ENCODE peak calls at places on chromosomes 1 and 21, in six cellular contexts. One of them, this sample, is unnamed.

GRCh38 chr1:198850196-198850595 is 211.4 kb downstream of the PTPRC start:
- DNase-seq in heart right ventricle: no peak
- DNase-seq in stimulated activated naive CD8-positive, alpha-beta T cell treated with anti-CD3 and anti-CD28 coated beads, Interleukin-15, amount 100 ng/mL, for 72 hours: no peak
- DNase-seq in HAP-1: no peak
- DNase-seq in non-pigmented ciliary epithelial cell: no peak
- DNase-seq in effector memory CD4-positive, alpha-beta T cell: no peak
- DNase-seq in this sample: no peak

GRCh38 chr1:171545523-171545922 is 60.2 kb downstream of the PRRC2C start:
- DNase-seq in heart right ventricle: no peak
- DNase-seq in stimulated activated naive CD8-positive, alpha-beta T cell treated with anti-CD3 and anti-CD28 coated beads, Interleukin-15, amount 100 ng/mL, for 72 hours: no peak
- DNase-seq in HAP-1: no peak
- DNase-seq in non-pigmented ciliary epithelial cell: no peak
- DNase-seq in effector memory CD4-positive, alpha-beta T cell: no peak
- DNase-seq in this sample: no peak

GRCh38 chr21:14306143-14306907 is 76.6 kb downstream of the HSPA13 start:
- DNase-seq in heart right ventricle: no peak
- DNase-seq in stimulated activated naive CD8-positive, alpha-beta T cell treated with anti-CD3 and anti-CD28 coated beads, Interleukin-15, amount 100 ng/mL, for 72 hours: no peak
- DNase-seq in HAP-1: peak
- DNase-seq in non-pigmented ciliary epithelial cell: no peak
- DNase-seq in effector memory CD4-positive, alpha-beta T cell: no peak
- DNase-seq in this sample: no peak

GRCh38 chr21:33029975-33030461 is 4.3 kb downstream of the OLIG2 start:
- DNase-seq in heart right ventricle: no peak
- DNase-seq in stimulated activated naive CD8-positive, alpha-beta T cell treated with anti-CD3 and anti-CD28 coated beads, Interleukin-15, amount 100 ng/mL, for 72 hours: no peak
- DNase-seq in HAP-1: no peak
- DNase-seq in non-pigmented ciliary epithelial cell: no peak
- DNase-seq in effector memory CD4-positive, alpha-beta T cell: no peak
- DNase-seq in this sample: peak

GRCh38 chr1:4654764-4655673 is 610 bp downstream of the AJAP1 start:
- DNase-seq in heart right ventricle: no peak
- DNase-seq in stimulated activated naive CD8-positive, alpha-beta T cell treated with anti-CD3 and anti-CD28 coated beads, Interleukin-15, amount 100 ng/mL, for 72 hours: no peak
- DNase-seq in HAP-1: no peak
- DNase-seq in non-pigmented ciliary epithelial cell: no peak
- DNase-seq in effector memory CD4-positive, alpha-beta T cell: no peak
- DNase-seq in this sample: no peak

GRCh38 chr1:210600421-210601195 is 271.9 kb downstream of the HHAT start:
- DNase-seq in heart right ventricle: no peak
- DNase-seq in stimulated activated naive CD8-positive, alpha-beta T cell treated with anti-CD3 and anti-CD28 coated beads, Interleukin-15, amount 100 ng/mL, for 72 hours: no peak
- DNase-seq in HAP-1: no peak
- DNase-seq in non-pigmented ciliary epithelial cell: peak
- DNase-seq in effector memory CD4-positive, alpha-beta T cell: no peak
- DNase-seq in this sample: no peak

GRCh38 chr21:21290751-21291150 is 292.5 kb downstream of the NCAM2 start:
- DNase-seq in heart right ventricle: no peak
- DNase-seq in stimulated activated naive CD8-positive, alpha-beta T cell treated with anti-CD3 and anti-CD28 coated beads, Interleukin-15, amount 100 ng/mL, for 72 hours: no peak
- DNase-seq in HAP-1: no peak
- DNase-seq in non-pigmented ciliary epithelial cell: no peak
- DNase-seq in effector memory CD4-positive, alpha-beta T cell: no peak
- DNase-seq in this sample: no peak

GRCh38 chr1:214026985-214027384 is 39.2 kb downstream of the PROX1 start:
- DNase-seq in heart right ventricle: no peak
- DNase-seq in stimulated activated naive CD8-positive, alpha-beta T cell treated with anti-CD3 and anti-CD28 coated beads, Interleukin-15, amount 100 ng/mL, for 72 hours: no peak
- DNase-seq in HAP-1: no peak
- DNase-seq in non-pigmented ciliary epithelial cell: no peak
- DNase-seq in effector memory CD4-positive, alpha-beta T cell: no peak
- DNase-seq in this sample: no peak

GRCh38 chr1:197180252-197180878 is 33.9 kb upstream of the ASPM start:
- DNase-seq in heart right ventricle: no peak
- DNase-seq in stimulated activated naive CD8-positive, alpha-beta T cell treated with anti-CD3 and anti-CD28 coated beads, Interleukin-15, amount 100 ng/mL, for 72 hours: no peak
- DNase-seq in HAP-1: peak
- DNase-seq in non-pigmented ciliary epithelial cell: no peak
- DNase-seq in effector memory CD4-positive, alpha-beta T cell: no peak
- DNase-seq in this sample: no peak

GRCh38 chr1:11918779-11919519 is 7.3 kb downstream of the KIAA2013 start:
- DNase-seq in heart right ventricle: peak
- DNase-seq in stimulated activated naive CD8-positive, alpha-beta T cell treated with anti-CD3 and anti-CD28 coated beads, Interleukin-15, amount 100 ng/mL, for 72 hours: no peak
- DNase-seq in HAP-1: no peak
- DNase-seq in non-pigmented ciliary epithelial cell: no peak
- DNase-seq in effector memory CD4-positive, alpha-beta T cell: no peak
- DNase-seq in this sample: peak

GRCh38 chr1:163896001-163896400 is 574.2 kb downstream of the NUF2 start:
- DNase-seq in heart right ventricle: no peak
- DNase-seq in stimulated activated naive CD8-positive, alpha-beta T cell treated with anti-CD3 and anti-CD28 coated beads, Interleukin-15, amount 100 ng/mL, for 72 hours: no peak
- DNase-seq in HAP-1: no peak
- DNase-seq in non-pigmented ciliary epithelial cell: no peak
- DNase-seq in effector memory CD4-positive, alpha-beta T cell: no peak
- DNase-seq in this sample: no peak

GRCh38 chr1:54370287-54371003 is 35.7 kb downstream of the SSBP3 start:
- DNase-seq in heart right ventricle: no peak
- DNase-seq in stimulated activated naive CD8-positive, alpha-beta T cell treated with anti-CD3 and anti-CD28 coated beads, Interleukin-15, amount 100 ng/mL, for 72 hours: no peak
- DNase-seq in HAP-1: no peak
- DNase-seq in non-pigmented ciliary epithelial cell: no peak
- DNase-seq in effector memory CD4-positive, alpha-beta T cell: no peak
- DNase-seq in this sample: no peak

GRCh38 chr1:78619803-78620579 is at the start of gene IFI44L:
- DNase-seq in heart right ventricle: peak
- DNase-seq in stimulated activated naive CD8-positive, alpha-beta T cell treated with anti-CD3 and anti-CD28 coated beads, Interleukin-15, amount 100 ng/mL, for 72 hours: peak
- DNase-seq in HAP-1: no peak
- DNase-seq in non-pigmented ciliary epithelial cell: no peak
- DNase-seq in effector memory CD4-positive, alpha-beta T cell: peak
- DNase-seq in this sample: peak

GRCh38 chr1:228154021-228154684 is 4.4 kb downstream of the GJC2 start:
- DNase-seq in heart right ventricle: no peak
- DNase-seq in stimulated activated naive CD8-positive, alpha-beta T cell treated with anti-CD3 and anti-CD28 coated beads, Interleukin-15, amount 100 ng/mL, for 72 hours: no peak
- DNase-seq in HAP-1: no peak
- DNase-seq in non-pigmented ciliary epithelial cell: no peak
- DNase-seq in effector memory CD4-positive, alpha-beta T cell: no peak
- DNase-seq in this sample: peak

GRCh38 chr1:35210306-35211112 is 17.6 kb upstream of the SFPQ start:
- DNase-seq in heart right ventricle: peak
- DNase-seq in stimulated activated naive CD8-positive, alpha-beta T cell treated with anti-CD3 and anti-CD28 coated beads, Interleukin-15, amount 100 ng/mL, for 72 hours: no peak
- DNase-seq in HAP-1: no peak
- DNase-seq in non-pigmented ciliary epithelial cell: no peak
- DNase-seq in effector memory CD4-positive, alpha-beta T cell: no peak
- DNase-seq in this sample: no peak

GRCh38 chr1:76682152-76682551 is 185.1 kb upstream of the ST6GALNAC5 start:
- DNase-seq in heart right ventricle: no peak
- DNase-seq in stimulated activated naive CD8-positive, alpha-beta T cell treated with anti-CD3 and anti-CD28 coated beads, Interleukin-15, amount 100 ng/mL, for 72 hours: no peak
- DNase-seq in HAP-1: no peak
- DNase-seq in non-pigmented ciliary epithelial cell: no peak
- DNase-seq in effector memory CD4-positive, alpha-beta T cell: no peak
- DNase-seq in this sample: no peak

GRCh38 chr1:225928186-225929175 is 4.4 kb upstream of the PYCR2 start:
- DNase-seq in heart right ventricle: no peak
- DNase-seq in stimulated activated naive CD8-positive, alpha-beta T cell treated with anti-CD3 and anti-CD28 coated beads, Interleukin-15, amount 100 ng/mL, for 72 hours: peak
- DNase-seq in HAP-1: no peak
- DNase-seq in non-pigmented ciliary epithelial cell: no peak
- DNase-seq in effector memory CD4-positive, alpha-beta T cell: no peak
- DNase-seq in this sample: no peak

GRCh38 chr21:39489380-39489924 is 37.7 kb downstream of the SH3BGR start:
- DNase-seq in heart right ventricle: no peak
- DNase-seq in stimulated activated naive CD8-positive, alpha-beta T cell treated with anti-CD3 and anti-CD28 coated beads, Interleukin-15, amount 100 ng/mL, for 72 hours: no peak
- DNase-seq in HAP-1: no peak
- DNase-seq in non-pigmented ciliary epithelial cell: no peak
- DNase-seq in effector memory CD4-positive, alpha-beta T cell: no peak
- DNase-seq in this sample: no peak

GRCh38 chr1:32014199-32014936 is 700 bp downstream of the KHDRBS1 start:
- DNase-seq in heart right ventricle: peak
- DNase-seq in stimulated activated naive CD8-positive, alpha-beta T cell treated with anti-CD3 and anti-CD28 coated beads, Interleukin-15, amount 100 ng/mL, for 72 hours: no peak
- DNase-seq in HAP-1: no peak
- DNase-seq in non-pigmented ciliary epithelial cell: no peak
- DNase-seq in effector memory CD4-positive, alpha-beta T cell: peak
- DNase-seq in this sample: peak

GRCh38 chr1:24562625-24563024 is 6.7 kb downstream of the NCMAP start:
- DNase-seq in heart right ventricle: no peak
- DNase-seq in stimulated activated naive CD8-positive, alpha-beta T cell treated with anti-CD3 and anti-CD28 coated beads, Interleukin-15, amount 100 ng/mL, for 72 hours: no peak
- DNase-seq in HAP-1: no peak
- DNase-seq in non-pigmented ciliary epithelial cell: no peak
- DNase-seq in effector memory CD4-positive, alpha-beta T cell: no peak
- DNase-seq in this sample: no peak

GRCh38 chr1:238960071-238960470 is 426.3 kb upstream of the CHRM3 start:
- DNase-seq in heart right ventricle: no peak
- DNase-seq in stimulated activated naive CD8-positive, alpha-beta T cell treated with anti-CD3 and anti-CD28 coated beads, Interleukin-15, amount 100 ng/mL, for 72 hours: no peak
- DNase-seq in HAP-1: peak
- DNase-seq in non-pigmented ciliary epithelial cell: peak
- DNase-seq in effector memory CD4-positive, alpha-beta T cell: no peak
- DNase-seq in this sample: no peak

GRCh38 chr21:33026878-33027400 is 1.2 kb downstream of the OLIG2 start:
- DNase-seq in heart right ventricle: no peak
- DNase-seq in stimulated activated naive CD8-positive, alpha-beta T cell treated with anti-CD3 and anti-CD28 coated beads, Interleukin-15, amount 100 ng/mL, for 72 hours: no peak
- DNase-seq in HAP-1: no peak
- DNase-seq in non-pigmented ciliary epithelial cell: no peak
- DNase-seq in effector memory CD4-positive, alpha-beta T cell: no peak
- DNase-seq in this sample: peak

GRCh38 chr1:21361506-21361905 is 71.2 kb upstream of the ECE1 start:
- DNase-seq in heart right ventricle: no peak
- DNase-seq in stimulated activated naive CD8-positive, alpha-beta T cell treated with anti-CD3 and anti-CD28 coated beads, Interleukin-15, amount 100 ng/mL, for 72 hours: no peak
- DNase-seq in HAP-1: no peak
- DNase-seq in non-pigmented ciliary epithelial cell: no peak
- DNase-seq in effector memory CD4-positive, alpha-beta T cell: no peak
- DNase-seq in this sample: no peak

GRCh38 chr1:171116676-171117075 is 26.0 kb downstream of the FMO3 start:
- DNase-seq in heart right ventricle: no peak
- DNase-seq in stimulated activated naive CD8-positive, alpha-beta T cell treated with anti-CD3 and anti-CD28 coated beads, Interleukin-15, amount 100 ng/mL, for 72 hours: no peak
- DNase-seq in HAP-1: no peak
- DNase-seq in non-pigmented ciliary epithelial cell: no peak
- DNase-seq in effector memory CD4-positive, alpha-beta T cell: no peak
- DNase-seq in this sample: no peak

GRCh38 chr1:60342569-60342968 is 269.0 kb upstream of the C1orf87 start:
- DNase-seq in heart right ventricle: no peak
- DNase-seq in stimulated activated naive CD8-positive, alpha-beta T cell treated with anti-CD3 and anti-CD28 coated beads, Interleukin-15, amount 100 ng/mL, for 72 hours: no peak
- DNase-seq in HAP-1: no peak
- DNase-seq in non-pigmented ciliary epithelial cell: no peak
- DNase-seq in effector memory CD4-positive, alpha-beta T cell: no peak
- DNase-seq in this sample: no peak

GRCh38 chr1:211549092-211549749 is 29.7 kb downstream of the SLC30A1 start:
- DNase-seq in heart right ventricle: no peak
- DNase-seq in stimulated activated naive CD8-positive, alpha-beta T cell treated with anti-CD3 and anti-CD28 coated beads, Interleukin-15, amount 100 ng/mL, for 72 hours: no peak
- DNase-seq in HAP-1: no peak
- DNase-seq in non-pigmented ciliary epithelial cell: no peak
- DNase-seq in effector memory CD4-positive, alpha-beta T cell: no peak
- DNase-seq in this sample: peak

GRCh38 chr1:231613419-231614349 is 12.9 kb upstream of the DISC1 start:
- DNase-seq in heart right ventricle: no peak
- DNase-seq in stimulated activated naive CD8-positive, alpha-beta T cell treated with anti-CD3 and anti-CD28 coated beads, Interleukin-15, amount 100 ng/mL, for 72 hours: no peak
- DNase-seq in HAP-1: no peak
- DNase-seq in non-pigmented ciliary epithelial cell: no peak
- DNase-seq in effector memory CD4-positive, alpha-beta T cell: no peak
- DNase-seq in this sample: no peak

GRCh38 chr1:25343872-25344271 is 5.7 kb downstream of the TMEM50A start:
- DNase-seq in heart right ventricle: no peak
- DNase-seq in stimulated activated naive CD8-positive, alpha-beta T cell treated with anti-CD3 and anti-CD28 coated beads, Interleukin-15, amount 100 ng/mL, for 72 hours: no peak
- DNase-seq in HAP-1: no peak
- DNase-seq in non-pigmented ciliary epithelial cell: peak
- DNase-seq in effector memory CD4-positive, alpha-beta T cell: no peak
- DNase-seq in this sample: no peak

GRCh38 chr21:43602277-43603229 is 56.7 kb downstream of the HSF2BP start:
- DNase-seq in heart right ventricle: no peak
- DNase-seq in stimulated activated naive CD8-positive, alpha-beta T cell treated with anti-CD3 and anti-CD28 coated beads, Interleukin-15, amount 100 ng/mL, for 72 hours: no peak
- DNase-seq in HAP-1: no peak
- DNase-seq in non-pigmented ciliary epithelial cell: no peak
- DNase-seq in effector memory CD4-positive, alpha-beta T cell: no peak
- DNase-seq in this sample: no peak

GRCh38 chr1:147665521-147665920 is 4.8 kb downstream of the ACP6 start:
- DNase-seq in heart right ventricle: no peak
- DNase-seq in stimulated activated naive CD8-positive, alpha-beta T cell treated with anti-CD3 and anti-CD28 coated beads, Interleukin-15, amount 100 ng/mL, for 72 hours: no peak
- DNase-seq in HAP-1: no peak
- DNase-seq in non-pigmented ciliary epithelial cell: no peak
- DNase-seq in effector memory CD4-positive, alpha-beta T cell: no peak
- DNase-seq in this sample: no peak

GRCh38 chr1:109385417-109385816 is 12.3 kb downstream of the SORT1 start:
- DNase-seq in heart right ventricle: peak
- DNase-seq in stimulated activated naive CD8-positive, alpha-beta T cell treated with anti-CD3 and anti-CD28 coated beads, Interleukin-15, amount 100 ng/mL, for 72 hours: no peak
- DNase-seq in HAP-1: no peak
- DNase-seq in non-pigmented ciliary epithelial cell: no peak
- DNase-seq in effector memory CD4-positive, alpha-beta T cell: no peak
- DNase-seq in this sample: no peak

GRCh38 chr1:30690115-30690645 is 33.2 kb downstream of the MATN1 start:
- DNase-seq in heart right ventricle: no peak
- DNase-seq in stimulated activated naive CD8-positive, alpha-beta T cell treated with anti-CD3 and anti-CD28 coated beads, Interleukin-15, amount 100 ng/mL, for 72 hours: no peak
- DNase-seq in HAP-1: no peak
- DNase-seq in non-pigmented ciliary epithelial cell: no peak
- DNase-seq in effector memory CD4-positive, alpha-beta T cell: no peak
- DNase-seq in this sample: peak

GRCh38 chr1:81374481-81374880 is 426.3 kb upstream of the ADGRL2 start:
- DNase-seq in heart right ventricle: no peak
- DNase-seq in stimulated activated naive CD8-positive, alpha-beta T cell treated with anti-CD3 and anti-CD28 coated beads, Interleukin-15, amount 100 ng/mL, for 72 hours: no peak
- DNase-seq in HAP-1: no peak
- DNase-seq in non-pigmented ciliary epithelial cell: no peak
- DNase-seq in effector memory CD4-positive, alpha-beta T cell: no peak
- DNase-seq in this sample: no peak

GRCh38 chr21:18499761-18500376 is 96.3 kb upstream of the TMPRSS15 start:
- DNase-seq in heart right ventricle: peak
- DNase-seq in stimulated activated naive CD8-positive, alpha-beta T cell treated with anti-CD3 and anti-CD28 coated beads, Interleukin-15, amount 100 ng/mL, for 72 hours: peak
- DNase-seq in HAP-1: peak
- DNase-seq in non-pigmented ciliary epithelial cell: peak
- DNase-seq in effector memory CD4-positive, alpha-beta T cell: no peak
- DNase-seq in this sample: peak

GRCh38 chr1:55689800-55690199 is 474.6 kb upstream of the USP24 start:
- DNase-seq in heart right ventricle: no peak
- DNase-seq in stimulated activated naive CD8-positive, alpha-beta T cell treated with anti-CD3 and anti-CD28 coated beads, Interleukin-15, amount 100 ng/mL, for 72 hours: no peak
- DNase-seq in HAP-1: no peak
- DNase-seq in non-pigmented ciliary epithelial cell: no peak
- DNase-seq in effector memory CD4-positive, alpha-beta T cell: no peak
- DNase-seq in this sample: no peak

GRCh38 chr1:1614204-1614953 is 921 bp upstream of the MIB2 start:
- DNase-seq in heart right ventricle: no peak
- DNase-seq in stimulated activated naive CD8-positive, alpha-beta T cell treated with anti-CD3 and anti-CD28 coated beads, Interleukin-15, amount 100 ng/mL, for 72 hours: peak
- DNase-seq in HAP-1: peak
- DNase-seq in non-pigmented ciliary epithelial cell: peak
- DNase-seq in effector memory CD4-positive, alpha-beta T cell: peak
- DNase-seq in this sample: no peak

GRCh38 chr1:116476321-116476720 is 94.5 kb downstream of the CD58 start:
- DNase-seq in heart right ventricle: no peak
- DNase-seq in stimulated activated naive CD8-positive, alpha-beta T cell treated with anti-CD3 and anti-CD28 coated beads, Interleukin-15, amount 100 ng/mL, for 72 hours: no peak
- DNase-seq in HAP-1: no peak
- DNase-seq in non-pigmented ciliary epithelial cell: no peak
- DNase-seq in effector memory CD4-positive, alpha-beta T cell: no peak
- DNase-seq in this sample: no peak

GRCh38 chr1:66124670-66125069 is 332.0 kb downstream of the PDE4B start:
- DNase-seq in heart right ventricle: no peak
- DNase-seq in stimulated activated naive CD8-positive, alpha-beta T cell treated with anti-CD3 and anti-CD28 coated beads, Interleukin-15, amount 100 ng/mL, for 72 hours: no peak
- DNase-seq in HAP-1: no peak
- DNase-seq in non-pigmented ciliary epithelial cell: no peak
- DNase-seq in effector memory CD4-positive, alpha-beta T cell: no peak
- DNase-seq in this sample: no peak

GRCh38 chr1:112929979-112930378 is 26.0 kb downstream of the SLC16A1 start:
- DNase-seq in heart right ventricle: no peak
- DNase-seq in stimulated activated naive CD8-positive, alpha-beta T cell treated with anti-CD3 and anti-CD28 coated beads, Interleukin-15, amount 100 ng/mL, for 72 hours: no peak
- DNase-seq in HAP-1: no peak
- DNase-seq in non-pigmented ciliary epithelial cell: no peak
- DNase-seq in effector memory CD4-positive, alpha-beta T cell: no peak
- DNase-seq in this sample: no peak

This sample was measured in lower leg skin.